ENCODE peak calls at places on chromosomes 4 and X, in four cellular contexts. N is breast epithelium, W is sigmoid colon, F is GM06990. M is an unnamed sample.

GRCh38 chr4:84529169-84529751 is 30.2 kb upstream of the NKX6-1 start:
- DNase-seq in N (no peak), W (no peak), F (no peak), M (no peak)

GRCh38 chr4:159283697-159284492 is 181.0 kb downstream of the RAPGEF2 start:
- DNase-seq in N (no peak), W (no peak), F (no peak), M (no peak)

GRCh38 chr4:336099-336892 is 1.3 kb upstream of the ZNF141 start:
- DNase-seq in N (no peak), W (peak), F (peak), M (no peak)

GRCh38 chr4:681736-682451 is 7.1 kb downstream of the SLC49A3 start:
- DNase-seq in N (no peak), W (peak), F (peak), M (no peak)

GRCh38 chrX:17655232-17656034 is 81.9 kb upstream of the SCML1 start:
- DNase-seq in N (no peak), W (no peak), F (no peak), M (no peak)

GRCh38 chr4:95674451-95675095 is 125.8 kb upstream of the UNC5C start:
- DNase-seq in N (no peak), W (no peak), F (no peak), M (no peak)

GRCh38 chrX:151633157-151633556 is 62.1 kb upstream of the PRRG3 start:
- DNase-seq in N (no peak), W (no peak), F (no peak), M (no peak)

GRCh38 chr4:82463221-82463620 is 32.8 kb downstream of the ENOPH1 start:
- DNase-seq in N (no peak), W (no peak), F (no peak), M (no peak)

GRCh38 chr4:101238706-101239105 is 108.6 kb downstream of the PPP3CA start:
- DNase-seq in N (no peak), W (no peak), F (no peak), M (no peak)

GRCh38 chr4:71377561-71377960 is 38.7 kb downstream of the SLC4A4 start:
- DNase-seq in N (no peak), W (no peak), F (no peak), M (no peak)

GRCh38 chr4:84497220-84497834 is 1.8 kb downstream of the NKX6-1 start:
- DNase-seq in N (no peak), W (no peak), F (no peak), M (no peak)

GRCh38 chr4:101780284-101780683 is 10.2 kb upstream of the BANK1 start:
- DNase-seq in N (no peak), W (no peak), F (no peak), M (no peak)

GRCh38 chr4:36677122-36677521 is 395.7 kb downstream of the DTHD1 start:
- DNase-seq in N (no peak), W (no peak), F (no peak), M (no peak)

GRCh38 chr4:8393593-8394038 is 46.9 kb downstream of the ACOX3 start:
- DNase-seq in N (no peak), W (peak), F (no peak), M (no peak)

GRCh38 chrX:104098151-104098808 is 14.0 kb upstream of the ZCCHC18 start:
- DNase-seq in N (no peak), W (peak), F (no peak), M (no peak)

GRCh38 chr4:155703486-155704227 is 37.0 kb downstream of the GUCY1A1 start:
- DNase-seq in N (no peak), W (no peak), F (peak), M (no peak)

GRCh38 chrX:5176766-5177165 is 1051.9 kb downstream of the NLGN4X start:
- DNase-seq in N (no peak), W (no peak), F (no peak), M (no peak)

GRCh38 chr4:2048831-2049230 is 10.3 kb upstream of the NAT8L start:
- DNase-seq in N (no peak), W (no peak), F (no peak), M (no peak)

GRCh38 chr4:74395633-74396032 is 30.7 kb downstream of the EREG start:
- DNase-seq in N (no peak), W (no peak), F (no peak), M (no peak)

GRCh38 chr4:154928640-154929257 is 147.7 kb downstream of the RBM46 start:
- DNase-seq in N (no peak), W (no peak), F (no peak), M (no peak)

GRCh38 chrX:41603591-41603990 is 85.2 kb upstream of the GPR34 start:
- DNase-seq in N (no peak), W (no peak), F (no peak), M (no peak)

GRCh38 chr4:112370466-112370865 is 73.3 kb downstream of the ALPK1 start:
- DNase-seq in N (no peak), W (no peak), F (no peak), M (no peak)

GRCh38 chr4:96194993-96195392 is 355.1 kb downstream of the PDHA2 start:
- DNase-seq in N (no peak), W (no peak), F (no peak), M (no peak)

GRCh38 chr4:76690091-76690905 is 207.6 kb downstream of the SOWAHB start:
- DNase-seq in N (no peak), W (no peak), F (no peak), M (no peak)

GRCh38 chr4:121842862-121843261 is 19.2 kb upstream of the CCNA2 start:
- DNase-seq in N (no peak), W (no peak), F (no peak), M (no peak)
- TF ChIP-seq CTCF in N (no peak), W (no peak), F (no peak), M (no peak)

DNA sequence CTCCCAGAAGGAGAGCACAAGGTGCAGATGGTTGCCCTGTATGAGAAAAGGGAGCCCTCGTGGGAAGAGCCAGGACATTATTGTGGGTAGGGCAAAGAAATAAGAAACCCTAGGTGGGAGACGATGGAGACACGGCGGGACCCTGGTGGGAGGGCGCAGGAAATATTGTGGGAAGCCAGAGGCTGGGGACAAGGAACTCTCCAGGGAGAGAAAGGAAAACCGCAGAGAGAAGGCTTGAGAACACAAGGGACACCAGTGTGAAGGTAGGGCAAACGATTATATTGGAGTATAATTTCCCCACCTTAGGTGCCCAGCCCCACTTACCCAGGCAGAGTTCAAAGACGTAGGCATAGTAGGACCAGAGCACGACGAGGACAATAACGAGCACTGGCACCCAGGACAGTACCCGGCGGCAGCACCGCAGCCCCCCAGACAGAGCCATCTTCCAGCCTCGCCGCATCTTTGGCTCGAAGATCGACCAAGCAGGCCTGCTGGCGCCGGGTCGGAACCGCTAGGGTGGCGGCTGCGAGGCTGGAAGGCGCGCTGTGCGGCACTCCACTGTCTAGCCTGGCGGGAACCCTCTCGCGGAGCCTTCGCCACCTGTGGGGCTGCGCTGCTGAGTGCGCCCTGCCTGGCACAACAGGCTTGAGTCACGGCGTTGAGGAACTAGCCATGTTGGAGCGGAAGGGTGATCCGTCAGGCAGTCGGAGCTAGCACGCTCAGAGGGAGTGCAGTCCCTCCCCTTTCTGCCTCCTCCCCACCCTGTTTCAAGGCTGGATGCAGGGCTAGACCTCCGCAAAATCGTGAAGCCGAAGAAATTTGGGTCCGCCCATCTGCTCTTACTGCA is at the start of gene ZDHHC15:
- DNase-seq in N (peak), W (peak), F (peak), M (no peak)
- TF ChIP-seq CTCF in N (no peak), W (no peak), F (no peak), M (no peak)

DNA sequence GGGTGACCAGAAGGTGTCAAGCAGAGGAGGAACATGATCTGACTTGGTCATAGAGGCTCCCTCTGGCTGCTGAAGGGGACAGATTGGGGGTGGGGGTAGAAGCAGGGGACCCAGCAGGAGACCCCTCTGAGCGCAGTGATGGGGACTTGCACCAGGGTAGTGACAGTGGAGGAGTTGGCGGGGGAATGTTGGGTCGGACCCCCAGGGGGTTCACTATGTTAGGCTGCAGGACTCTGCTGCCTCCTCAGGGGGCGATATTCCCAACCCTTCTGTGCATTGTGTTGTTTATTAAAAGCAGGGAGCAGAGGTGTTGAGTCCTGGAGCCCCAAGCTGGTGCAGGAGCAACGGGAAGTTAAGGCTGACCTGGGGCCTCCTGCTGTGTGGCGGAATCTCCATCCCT is 8.8 kb downstream of the WDR13 start:
- DNase-seq in N (no peak), W (no peak), F (no peak), M (no peak)
- TF ChIP-seq CTCF in N (no peak), W (no peak), F (no peak), M (no peak)

DNA sequence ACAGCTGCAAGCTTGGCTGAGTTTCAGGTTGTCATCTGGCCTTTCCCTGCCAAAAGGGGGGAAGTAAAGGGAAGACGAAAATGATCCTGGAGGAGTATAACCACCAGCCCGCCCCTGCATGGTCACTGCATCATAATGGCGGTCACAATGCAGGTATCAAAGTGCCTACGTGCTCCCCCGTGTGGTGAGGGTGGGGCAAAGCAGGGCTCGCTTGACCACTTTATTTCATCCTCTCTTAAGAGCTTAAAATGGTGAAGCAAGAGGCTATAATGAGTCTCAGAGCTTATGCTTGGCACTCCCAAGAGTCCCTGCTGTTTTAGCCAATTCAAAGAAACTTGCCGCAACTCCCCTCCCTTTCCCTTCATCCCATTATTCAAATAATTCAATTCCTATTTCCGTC is 105.6 kb downstream of the APOOL start:
- DNase-seq in N (no peak), W (no peak), F (no peak), M (no peak)
- TF ChIP-seq CTCF in N (no peak), W (no peak), F (peak), M (peak)

GRCh38 chr4:161419822-161420221 is 744.0 kb downstream of the FSTL5 start:
- DNase-seq in N (no peak), W (no peak), F (no peak), M (no peak)
- TF ChIP-seq CTCF in N (peak), W (no peak), F (peak), M (no peak)

GRCh38 chrX:18931972-18932371 is 51.9 kb downstream of the PHKA2 start:
- DNase-seq in N (no peak), W (no peak), F (no peak), M (no peak)
- TF ChIP-seq CTCF in N (no peak), W (no peak), F (peak), M (peak)

DNA sequence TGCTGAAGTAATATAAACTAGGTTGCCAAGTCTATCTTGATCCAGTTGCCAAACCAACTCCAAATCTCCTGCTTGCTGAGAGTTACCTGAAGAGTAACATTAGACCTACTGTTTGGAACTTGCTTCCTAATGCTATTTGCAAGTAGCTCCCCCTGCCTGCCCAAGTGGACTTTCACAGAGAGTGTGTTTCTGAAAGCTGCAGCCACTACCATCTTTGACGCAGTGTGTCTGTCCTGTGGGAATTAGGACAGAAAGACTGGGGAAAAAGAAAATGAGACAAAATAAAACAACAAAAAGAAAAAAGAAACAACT is 195.0 kb upstream of the HS3ST1 start:
- DNase-seq in N (no peak), W (no peak), F (no peak), M (no peak)
- TF ChIP-seq CTCF in N (no peak), W (no peak), F (peak), M (no peak)

GRCh38 chr4:5387457-5387856 is 320.9 kb downstream of the EVC2 start:
- DNase-seq in N (no peak), W (no peak), F (no peak), M (no peak)
- TF ChIP-seq CTCF in N (no peak), W (no peak), F (no peak), M (no peak)

DNA sequence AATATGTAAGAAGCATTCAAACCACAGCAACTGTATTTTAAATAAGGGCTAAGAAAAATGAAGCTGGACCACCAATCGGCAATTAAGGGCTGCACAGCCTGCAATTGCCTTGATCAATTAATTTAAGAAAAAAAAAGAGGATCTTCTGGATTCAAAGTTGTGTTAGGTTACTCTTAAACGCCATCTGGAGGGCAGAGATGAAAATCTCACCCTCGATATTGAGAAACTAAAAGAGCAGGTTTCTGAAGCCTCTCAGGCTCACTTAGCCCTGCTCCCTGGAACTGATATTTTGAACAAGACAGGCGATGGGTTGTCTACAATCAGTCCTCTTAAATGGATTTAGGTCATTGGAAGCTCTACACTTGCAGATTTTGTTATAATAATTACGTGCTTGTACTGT is 579.4 kb downstream of the GRXCR1 start:
- DNase-seq in N (no peak), W (no peak), F (no peak), M (no peak)
- TF ChIP-seq CTCF in N (no peak), W (no peak), F (peak), M (no peak)

GRCh38 chr4:6044805-6045204 is 26.6 kb upstream of the C4orf50 start:
- DNase-seq in N (no peak), W (no peak), F (no peak), M (no peak)
- TF ChIP-seq CTCF in N (no peak), W (no peak), F (no peak), M (no peak)

M was measured in D721Med.